ENCODE peak calls at places on chromosomes 13 and 19, in eight cellular contexts. M is HCT116; F is A549; R is CD8-positive, alpha-beta T cell; Q is tibial artery; Y is aorta; D is Peyer's patch; B is heart right ventricle. K is an unnamed sample.
A peak's percentile ranks its signal among the peaks of the same experiment; 100 is the strongest.

GRCh38 chr19:28333909-28334308 is 879.0 kb downstream of the UQCRFS1 start:
- DNase-seq in M (no peak), F (no peak), R (no peak), Q (no peak), Y (no peak), D (no peak), B (no peak), K (no peak)

GRCh38 chr13:36344173-36344572 is 2.0 kb downstream of the SPART start:
- DNase-seq in M (no peak), F (peak; percentile 26), R (no peak), Q (no peak), Y (no peak), D (no peak), B (no peak), K (no peak)

GRCh38 chr13:27905650-27906049 is 14.2 kb upstream of the PDX1 start:
- DNase-seq in M (no peak), F (no peak), R (no peak), Q (no peak), Y (no peak), D (no peak), B (no peak), K (no peak)

GRCh38 chr13:25958983-25959382 is 92.8 kb downstream of the SHISA2 start:
- DNase-seq in M (no peak), F (no peak), R (no peak), Q (no peak), Y (no peak), D (no peak), B (no peak), K (no peak)

GRCh38 chr19:34274827-34275625 is 20.7 kb downstream of the GARRE1 start:
- DNase-seq in M (no peak), F (no peak), R (no peak), Q (no peak), Y (no peak), D (no peak), B (no peak), K (no peak)

GRCh38 chr19:52566121-52566520 is 4.0 kb upstream of the ZNF701 start:
- DNase-seq in M (no peak), F (no peak), R (no peak), Q (no peak), Y (no peak), D (no peak), B (no peak), K (no peak)

GRCh38 chr19:8161135-8161646 is 11.8 kb upstream of the FBN3 start:
- DNase-seq in M (peak; percentile 48), F (peak; percentile 58), R (no peak), Q (no peak), Y (no peak), D (peak; percentile 47), B (no peak), K (no peak)

GRCh38 chr13:98962901-98963594 is 14.8 kb downstream of the DOCK9 start:
- DNase-seq in M (no peak), F (no peak), R (no peak), Q (no peak), Y (no peak), D (no peak), B (no peak), K (no peak)

GRCh38 chr13:113920606-113921306 is 53.1 kb downstream of the C13orf46 start:
- DNase-seq in M (no peak), F (no peak), R (no peak), Q (peak; percentile 16), Y (no peak), D (no peak), B (no peak), K (no peak)

DNA sequence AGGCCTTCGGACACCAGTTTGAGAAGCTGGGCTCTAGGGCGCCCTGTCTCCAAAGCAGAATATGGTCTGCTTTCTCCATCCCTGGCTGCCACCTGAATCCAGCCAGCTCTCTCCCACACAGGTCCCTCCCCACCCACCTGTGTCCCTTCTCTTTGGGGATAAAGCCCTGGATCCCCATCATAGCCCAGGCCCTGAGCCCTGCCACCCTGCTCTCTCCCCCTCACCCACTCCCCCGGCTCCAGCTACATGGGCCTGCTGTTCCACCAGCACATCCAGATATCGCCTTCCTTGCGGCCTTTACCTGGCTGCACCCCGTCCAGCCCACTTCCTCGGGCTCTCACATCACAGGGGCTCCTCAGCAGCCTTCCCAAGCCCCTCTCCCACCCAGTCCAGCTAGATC is 7.8 kb downstream of the AKT2 start:
- DNase-seq in M (no peak), F (no peak), R (no peak), Q (no peak), Y (peak; percentile 56), D (no peak), B (no peak), K (peak; percentile 52)
- H3K4me1 ChIP-seq in M (no peaks in the 10 kb centered on the region), F (no peaks in the 10 kb centered on the region), R (peaks cover 74% of the 10 kb centered on the region), Q (no peaks in the 10 kb centered on the region), Y (no peaks in the 10 kb centered on the region), D (peaks cover 24% of the 10 kb centered on the region), B (peaks cover 93% of the 10 kb centered on the region), K (peaks cover 80% of the 10 kb centered on the region)

GRCh38 chr13:80131204-80131603 is 209.7 kb downstream of the SPRY2 start:
- DNase-seq in M (no peak), F (peak; percentile 68), R (no peak), Q (peak; percentile 59), Y (peak; percentile 83), D (peak; percentile 17), B (peak; percentile 84), K (peak; percentile 80)
- H3K27ac ChIP-seq in M (no peak overlapping the region), F (peak overlapping the region; percentile 66), R (no peak overlapping the region), Q (peak overlapping the region; percentile 55), Y (no peak overlapping the region), D (no peak overlapping the region), B (peak overlapping the region; percentile 89), K (peak overlapping the region; percentile 68)

DNA sequence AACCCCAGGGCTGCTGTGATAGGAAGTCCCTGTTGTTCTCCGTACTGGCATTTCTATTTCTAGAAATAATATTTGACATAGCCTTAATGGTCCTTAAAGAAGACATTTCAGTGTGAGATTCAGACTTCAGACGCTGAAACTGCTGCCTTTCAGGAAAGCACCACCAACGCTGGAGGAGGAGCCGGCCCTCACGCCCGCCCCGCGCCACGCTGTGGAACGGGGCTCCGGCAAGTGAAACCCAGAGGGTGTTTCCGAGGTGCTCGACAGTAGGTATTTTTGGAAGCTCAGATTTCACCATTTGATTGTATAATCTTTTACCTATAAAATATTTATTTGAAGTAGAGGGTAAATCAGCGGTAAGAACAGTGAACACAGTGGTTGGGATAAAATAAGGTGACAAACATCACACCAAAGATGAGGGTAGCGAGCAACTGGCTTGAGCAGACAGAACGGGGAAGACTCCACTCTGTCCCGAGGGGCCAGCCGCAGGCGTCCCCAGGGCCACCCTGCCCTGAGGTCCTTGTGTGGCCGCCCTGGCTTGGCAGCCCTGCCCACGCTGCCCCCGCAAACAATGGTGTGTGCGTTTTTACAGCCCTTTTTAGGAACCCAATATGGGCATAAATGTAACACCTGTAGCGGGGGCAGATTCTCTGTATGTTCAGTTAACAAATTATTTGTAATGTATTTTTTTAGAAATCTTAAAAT is 85.6 kb upstream of the MCF2L start:
- DNase-seq in M (no peak), F (no peak), R (no peak), Q (no peak), Y (no peak), D (no peak), B (no peak), K (no peak)
- H3K4me3 ChIP-seq in M (no peak overlapping the region), F (no peak overlapping the region), R (no peak overlapping the region), Q (no peak overlapping the region), Y (no peak overlapping the region), D (no peak overlapping the region), B (no peak overlapping the region), K (no peak overlapping the region)

GRCh38 chr19:3509566-3509989 is 3.5 kb downstream of the FZR1 start:
- DNase-seq in M (no peak), F (no peak), R (no peak), Q (no peak), Y (no peak), D (no peak), B (no peak), K (no peak)
- H3K4me1 ChIP-seq in M (peaks cover 21% of the 10 kb centered on the region), F (peaks cover 28% of the 10 kb centered on the region), R (peaks cover 32% of the 10 kb centered on the region), Q (no peaks in the 10 kb centered on the region), Y (no peaks in the 10 kb centered on the region), D (peaks cover 11% of the 10 kb centered on the region), B (peaks cover 68% of the 10 kb centered on the region), K (peaks cover 29% of the 10 kb centered on the region)

GRCh38 chr19:13974073-13974472 is 21.8 kb downstream of the DCAF15 start:
- DNase-seq in M (peak; percentile 65), F (peak; percentile 32), R (peak; percentile 23), Q (no peak), Y (no peak), D (no peak), B (no peak), K (no peak)
- H3K27ac ChIP-seq in M (no peak overlapping the region), F (no peak overlapping the region), R (no peak overlapping the region), Q (no peak overlapping the region), Y (no peak overlapping the region), D (peak overlapping the region; percentile 22), B (no peak overlapping the region), K (no peak overlapping the region)

GRCh38 chr13:104980571-104980970 is 1554.9 kb downstream of the EFNB2 start:
- DNase-seq in M (no peak), F (no peak), R (no peak), Q (no peak), Y (no peak), D (no peak), B (no peak), K (no peak)

GRCh38 chr13:104975272-104975671 is 1560.2 kb downstream of the EFNB2 start:
- DNase-seq in M (no peak), F (no peak), R (no peak), Q (no peak), Y (no peak), D (no peak), B (no peak), K (no peak)

GRCh38 chr13:104979281-104979680 is 1556.2 kb downstream of the EFNB2 start:
- DNase-seq in M (no peak), F (no peak), R (no peak), Q (no peak), Y (no peak), D (no peak), B (no peak), K (no peak)

DNA sequence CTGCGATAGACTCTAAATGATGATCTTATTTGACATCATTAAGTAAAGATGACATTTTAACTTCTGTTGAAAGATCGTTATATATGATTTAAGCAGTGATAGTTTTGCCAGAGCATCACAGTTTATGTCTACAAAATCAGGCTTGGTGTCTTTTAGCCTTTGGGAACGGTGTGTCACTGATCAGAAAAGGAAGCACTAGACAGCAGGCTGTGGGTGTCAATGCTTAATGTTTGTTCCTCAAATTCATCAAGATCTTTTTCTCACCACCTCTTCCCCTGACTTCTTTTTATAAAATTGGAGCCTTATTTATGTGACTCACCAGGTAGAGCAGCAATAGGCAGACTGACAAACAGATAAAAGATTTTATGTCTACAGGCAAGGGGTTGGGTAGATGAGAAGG is 1558.5 kb downstream of the EFNB2 start:
- DNase-seq in M (no peak), F (no peak), R (no peak), Q (no peak), Y (no peak), D (no peak), B (no peak), K (no peak)
- H3K4me3 ChIP-seq in M (no peak overlapping the region), F (no peak overlapping the region), R (no peak overlapping the region), Q (no peak overlapping the region), Y (no peak overlapping the region), D (no peak overlapping the region), B (no peak overlapping the region), K (no peak overlapping the region)

K was measured in sigmoid colon.